ENCODE peak calls at places on chromosomes 5 and 9, in eight cellular contexts. Y is activated CD4-positive, CD25-positive, alpha-beta regulatory T cell; K is heart left ventricle; G is putamen; R is HCEC 1CT; S is AG09319; I is naive B cell; D is kidney. M is an unnamed sample.

GRCh38 chr9:131610231-131610761 is 65.0 kb downstream of the PRRT1B start:
- DNase-seq in Y (no peak), K (no peak), G (no peak), R (peak; percentile 18), S (peak; percentile 38), I (no peak), D (no peak), M (no peak)

GRCh38 chr5:11520241-11520929 is 383.9 kb downstream of the CTNND2 start:
- DNase-seq in Y (no peak), K (no peak), G (no peak), R (no peak), S (no peak), I (no peak), D (no peak), M (no peak)

GRCh38 chr5:33257807-33258491 is 182.8 kb upstream of the TARS1 start:
- DNase-seq in Y (no peak), K (no peak), G (no peak), R (peak; percentile 87), S (peak; percentile 42), I (no peak), D (no peak), M (peak; percentile 50)

GRCh38 chr5:139273572-139274264 is 19.8 kb upstream of the MATR3 start:
- DNase-seq in Y (peak; percentile 85), K (peak; percentile 92), G (peak; percentile 85), R (peak; percentile 92), S (peak; percentile 49), I (peak; percentile 90), D (peak; percentile 96), M (peak; percentile 39)

GRCh38 chr9:6938447-6938846 is 180.7 kb downstream of the KDM4C start:
- DNase-seq in Y (no peak), K (no peak), G (no peak), R (peak; percentile 94), S (peak; percentile 88), I (no peak), D (no peak), M (peak; percentile 23)

GRCh38 chr5:123285122-123286011 is 137.8 kb downstream of the CEP120 start:
- DNase-seq in Y (no peak), K (no peak), G (no peak), R (no peak), S (no peak), I (no peak), D (peak; percentile 69), M (no peak)

GRCh38 chr5:87541033-87541432 is 128.3 kb upstream of the CCNH start:
- DNase-seq in Y (no peak), K (peak; percentile 59), G (peak; percentile 92), R (peak; percentile 3), S (peak; percentile 25), I (no peak), D (no peak), M (no peak)

GRCh38 chr5:179319741-179320281 is 25.4 kb downstream of the ADAMTS2 start:
- DNase-seq in Y (no peak), K (peak; percentile 34), G (no peak), R (no peak), S (peak; percentile 20), I (no peak), D (peak; percentile 66), M (peak; percentile 22)

GRCh38 chr9:251398-251797 is 36.7 kb downstream of the DOCK8 start:
- DNase-seq in Y (no peak), K (no peak), G (no peak), R (no peak), S (no peak), I (no peak), D (no peak), M (no peak)

GRCh38 chr5:74063346-74063745 is 437.4 kb downstream of the ARHGEF28 start:
- DNase-seq in Y (no peak), K (no peak), G (no peak), R (no peak), S (no peak), I (no peak), D (no peak), M (no peak)

GRCh38 chr5:65835191-65835590 is 91.2 kb upstream of the ERBIN start:
- DNase-seq in Y (no peak), K (no peak), G (no peak), R (no peak), S (no peak), I (no peak), D (no peak), M (no peak)

GRCh38 chr5:172800088-172800551 is 29.1 kb upstream of the DUSP1 start:
- DNase-seq in Y (no peak), K (peak; percentile 73), G (no peak), R (peak; percentile 96), S (peak; percentile 92), I (no peak), D (peak; percentile 77), M (peak; percentile 35)

GRCh38 chr5:24539625-24540024 is 105.2 kb downstream of the CDH10 start:
- DNase-seq in Y (no peak), K (no peak), G (no peak), R (no peak), S (no peak), I (no peak), D (no peak), M (no peak)

GRCh38 chr5:119897537-119898370 is 268.4 kb downstream of the FAM170A start:
- DNase-seq in Y (no peak), K (no peak), G (no peak), R (no peak), S (no peak), I (no peak), D (no peak), M (no peak)

GRCh38 chr5:50440651-50441478 is at the start of gene EMB:
- DNase-seq in Y (peak; percentile 41), K (peak; percentile 67), G (peak; percentile 48), R (no peak), S (no peak), I (peak; percentile 83), D (peak; percentile 90), M (no peak)

GRCh38 chr9:97889941-97890557 is 32.3 kb downstream of the TRMO start:
- DNase-seq in Y (peak; percentile 13), K (no peak), G (no peak), R (peak; percentile 15), S (no peak), I (no peak), D (peak; percentile 63), M (no peak)

GRCh38 chr5:149201121-149201637 is 59.9 kb downstream of the ABLIM3 start:
- DNase-seq in Y (no peak), K (no peak), G (no peak), R (peak; percentile 26), S (no peak), I (no peak), D (no peak), M (no peak)

GRCh38 chr9:21434202-21435014 is 5.8 kb upstream of the IFNA1 start:
- DNase-seq in Y (no peak), K (no peak), G (peak; percentile 69), R (peak; percentile 63), S (peak; percentile 48), I (peak; percentile 35), D (no peak), M (peak; percentile 45)

GRCh38 chr5:150129454-150129812 is 26.2 kb downstream of the PDGFRB start:
- DNase-seq in Y (no peak), K (no peak), G (no peak), R (no peak), S (no peak), I (no peak), D (no peak), M (no peak)

GRCh38 chr5:138626333-138626944 is 51.2 kb upstream of the HSPA9 start:
- DNase-seq in Y (no peak), K (no peak), G (no peak), R (peak; percentile 50), S (no peak), I (no peak), D (no peak), M (no peak)

GRCh38 chr5:131209506-131210191 is 38.9 kb downstream of the LYRM7 start:
- DNase-seq in Y (no peak), K (no peak), G (no peak), R (no peak), S (no peak), I (peak; percentile 91), D (no peak), M (no peak)

GRCh38 chr5:154063372-154063771 is 24.6 kb downstream of the MFAP3 start:
- DNase-seq in Y (no peak), K (no peak), G (no peak), R (no peak), S (no peak), I (no peak), D (no peak), M (no peak)

GRCh38 chr5:179822444-179822990 is 1.8 kb downstream of the SQSTM1 start:
- DNase-seq in Y (no peak), K (no peak), G (no peak), R (no peak), S (no peak), I (no peak), D (peak; percentile 76), M (no peak)

M was measured in amniotic stem cell.